ENCODE peak calls at places on chromosomes 6 and 20, in four cellular contexts. One of them, this sample, is unnamed.

GRCh38 chr6:169806718-169807117 is 55.3 kb downstream of the ERMARD start:
- DNase-seq in K562: no peak
- DNase-seq in HCT116: no peak
- DNase-seq in HepG2: no peak
- DNase-seq in this sample: no peak

GRCh38 chr6:38212579-38212978 is 393.1 kb downstream of the ZFAND3 start:
- DNase-seq in K562: no peak
- DNase-seq in HCT116: no peak
- DNase-seq in HepG2: no peak
- DNase-seq in this sample: no peak

GRCh38 chr20:1533059-1533458 is 24.4 kb downstream of the SIRPD start:
- DNase-seq in K562: peak; percentile 4
- DNase-seq in HCT116: no peak
- DNase-seq in HepG2: no peak
- DNase-seq in this sample: no peak

GRCh38 chr6:133052465-133052864 is 188.7 kb upstream of the EYA4 start:
- DNase-seq in K562: no peak
- DNase-seq in HCT116: no peak
- DNase-seq in HepG2: no peak
- DNase-seq in this sample: no peak

GRCh38 chr20:15789083-15789482 is 784.2 kb downstream of the KIF16B start:
- DNase-seq in K562: no peak
- DNase-seq in HCT116: no peak
- DNase-seq in HepG2: no peak
- DNase-seq in this sample: no peak

GRCh38 chr6:104003803-104004516 is 855.8 kb downstream of the HACE1 start:
- DNase-seq in K562: peak; percentile 0
- DNase-seq in HCT116: no peak
- DNase-seq in HepG2: peak; percentile 13
- DNase-seq in this sample: no peak

GRCh38 chr6:2942916-2943563 is 28.3 kb downstream of the SERPINB6 start:
- DNase-seq in K562: peak; percentile 44
- DNase-seq in HCT116: no peak
- DNase-seq in HepG2: no peak
- DNase-seq in this sample: no peak

GRCh38 chr20:59785986-59786753 is 147.3 kb downstream of the SYCP2 start:
- DNase-seq in K562: no peak
- DNase-seq in HCT116: no peak
- DNase-seq in HepG2: no peak
- DNase-seq in this sample: no peak

GRCh38 chr20:63056236-63057132 is 49.7 kb upstream of the BHLHE23 start:
- DNase-seq in K562: peak; percentile 32
- DNase-seq in HCT116: no peak
- DNase-seq in HepG2: no peak
- DNase-seq in this sample: no peak

GRCh38 chr6:56803594-56803993 is 151.3 kb upstream of the BEND6 start:
- DNase-seq in K562: no peak
- DNase-seq in HCT116: no peak
- DNase-seq in HepG2: no peak
- DNase-seq in this sample: no peak

GRCh38 chr6:151379933-151380847 is 11.2 kb downstream of the ZBTB2 start:
- DNase-seq in K562: no peak
- DNase-seq in HCT116: no peak
- DNase-seq in HepG2: no peak
- DNase-seq in this sample: no peak

GRCh38 chr6:35452186-35453090 is at the start of gene FANCE:
- DNase-seq in K562: peak; percentile 98
- DNase-seq in HCT116: peak; percentile 81
- DNase-seq in HepG2: peak; percentile 84
- DNase-seq in this sample: no peak
- TF ChIP-seq TCF7L2 in K562: no peak
- TF ChIP-seq TCF7L2 in HCT116: no peak
- TF ChIP-seq TCF7L2 in HepG2: no peak
- TF ChIP-seq TCF7L2 in this sample: no peak

GRCh38 chr6:126167726-126168125 is 172.2 kb upstream of the CENPW start:
- DNase-seq in K562: no peak
- DNase-seq in HCT116: no peak
- DNase-seq in HepG2: no peak
- DNase-seq in this sample: no peak
- H3K4me3 ChIP-seq in K562: no peak overlapping the region
- H3K4me3 ChIP-seq in HCT116: no peak overlapping the region
- H3K4me3 ChIP-seq in HepG2: no peak overlapping the region
- H3K4me3 ChIP-seq in this sample: no peak overlapping the region

GRCh38 chr6:17058550-17058949 is 43.3 kb upstream of the STMND1 start:
- DNase-seq in K562: no peak
- DNase-seq in HCT116: no peak
- DNase-seq in HepG2: no peak
- DNase-seq in this sample: no peak

GRCh38 chr6:17059022-17059421 is 42.8 kb upstream of the STMND1 start:
- DNase-seq in K562: no peak
- DNase-seq in HCT116: no peak
- DNase-seq in HepG2: no peak
- DNase-seq in this sample: no peak

GRCh38 chr6:17059820-17060219 is 42.0 kb upstream of the STMND1 start:
- DNase-seq in K562: no peak
- DNase-seq in HCT116: no peak
- DNase-seq in HepG2: no peak
- DNase-seq in this sample: no peak

GRCh38 chr6:17057322-17057721 is 44.5 kb upstream of the STMND1 start:
- DNase-seq in K562: no peak
- DNase-seq in HCT116: no peak
- DNase-seq in HepG2: no peak
- DNase-seq in this sample: no peak

GRCh38 chr6:17054647-17055046 is 47.2 kb upstream of the STMND1 start:
- DNase-seq in K562: no peak
- DNase-seq in HCT116: no peak
- DNase-seq in HepG2: no peak
- DNase-seq in this sample: no peak
- TF ChIP-seq REST in K562: no peak
- TF ChIP-seq REST in HCT116: no peak
- TF ChIP-seq REST in HepG2: no peak
- TF ChIP-seq REST in this sample: no peak

GRCh38 chr6:136990754-136991153 is 54.0 kb downstream of the IL20RA start:
- DNase-seq in K562: no peak
- DNase-seq in HCT116: no peak
- DNase-seq in HepG2: no peak
- DNase-seq in this sample: no peak
- TF ChIP-seq TCF7L2 in K562: no peak
- TF ChIP-seq TCF7L2 in HCT116: no peak
- TF ChIP-seq TCF7L2 in HepG2: no peak
- TF ChIP-seq TCF7L2 in this sample: no peak

DNA sequence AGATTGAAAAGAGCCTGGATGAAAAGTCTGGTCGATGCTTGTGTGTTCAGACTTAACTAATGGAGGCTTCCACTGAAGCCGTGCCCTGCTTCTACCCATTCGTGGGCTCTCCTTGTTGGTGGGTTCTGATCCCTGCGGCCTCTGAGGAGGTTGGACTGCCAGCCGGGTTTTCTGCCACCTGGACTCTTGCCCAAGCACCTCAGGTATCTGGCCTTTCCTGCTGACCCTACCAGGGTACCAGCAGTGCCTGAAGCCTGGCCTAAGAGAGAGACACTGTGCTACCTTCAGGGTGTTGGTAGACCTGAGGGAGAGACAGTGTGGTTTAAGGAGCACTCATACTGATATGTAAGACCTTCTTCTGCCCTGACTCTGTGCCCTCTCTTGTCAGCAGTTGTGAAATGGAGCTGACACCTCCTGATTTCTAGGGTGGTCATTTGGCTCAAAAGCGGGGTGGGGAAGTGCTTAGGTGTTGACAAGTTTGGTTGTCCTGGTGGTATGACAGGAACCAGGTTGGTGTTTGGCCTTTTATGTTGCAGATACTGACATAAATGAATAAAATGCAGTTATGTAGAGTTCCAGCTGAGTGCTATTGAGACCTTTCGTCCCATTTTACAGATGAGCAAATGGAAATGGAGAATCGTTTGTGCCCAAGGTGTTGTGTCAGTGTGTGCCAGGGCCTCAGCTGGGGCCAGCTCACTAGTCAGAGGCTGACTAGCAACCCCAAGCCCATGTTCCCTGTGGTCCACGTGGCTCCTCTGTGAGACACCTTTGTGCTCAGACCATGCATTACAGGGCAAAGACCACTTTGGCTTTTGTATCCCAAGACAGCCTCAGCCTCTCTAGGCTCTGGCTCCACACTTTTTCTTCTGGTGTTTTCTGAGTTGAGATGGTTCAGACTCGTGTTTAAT is 3.1 kb downstream of the PLCG1 start:
- DNase-seq in K562: no peak
- DNase-seq in HCT116: no peak
- DNase-seq in HepG2: peak; percentile 69
- DNase-seq in this sample: no peak
- H3K4me3 ChIP-seq in K562: no peak overlapping the region
- H3K4me3 ChIP-seq in HCT116: no peak overlapping the region
- H3K4me3 ChIP-seq in HepG2: peak overlapping the region; percentile 37
- H3K4me3 ChIP-seq in this sample: no peak overlapping the region

DNA sequence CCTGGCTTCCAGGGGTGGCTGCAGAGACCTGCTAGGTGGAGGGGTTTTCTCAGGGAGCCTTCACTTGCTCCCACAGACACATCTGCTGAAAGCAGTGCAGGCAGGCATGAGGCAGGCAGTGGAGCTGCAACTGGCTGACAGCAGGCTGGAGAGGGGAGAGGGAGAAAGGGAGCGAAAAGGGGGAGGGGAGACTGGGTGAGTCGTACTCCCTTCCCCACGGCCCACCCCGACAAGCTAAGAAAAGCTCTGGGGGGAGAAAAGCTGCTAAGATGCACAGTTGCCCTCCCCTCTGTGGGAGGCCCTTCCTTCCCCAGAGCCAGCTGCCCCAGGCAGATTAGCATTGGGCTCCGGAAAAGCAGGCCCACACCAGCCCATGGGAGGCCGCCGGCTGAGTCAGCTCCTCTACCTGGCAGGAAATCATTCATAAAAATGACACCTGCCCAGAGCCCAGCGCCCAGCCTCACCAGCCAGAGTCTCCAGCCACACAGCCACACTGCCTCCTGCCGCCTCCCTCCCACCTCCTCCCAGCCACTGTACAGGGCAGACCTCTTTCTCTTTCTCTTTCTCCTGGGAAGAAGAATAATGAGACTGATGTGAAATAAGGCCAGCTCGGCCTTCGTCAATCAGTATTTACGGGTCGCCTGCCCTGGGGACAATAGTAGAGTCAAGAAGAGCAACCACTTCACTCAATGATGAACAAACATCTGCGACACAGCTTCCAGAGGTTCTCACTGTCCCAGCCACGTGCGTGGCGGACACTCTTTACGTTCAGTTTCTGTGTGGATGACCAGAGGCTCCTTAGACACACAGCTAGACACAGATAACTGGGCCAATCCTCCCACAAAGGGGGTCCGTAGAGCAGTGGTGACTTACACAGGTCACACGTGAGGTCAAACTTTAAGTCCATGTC is 7.7 kb upstream of the C20orf203 start:
- DNase-seq in K562: peak; percentile 97
- DNase-seq in HCT116: no peak
- DNase-seq in HepG2: no peak
- DNase-seq in this sample: no peak
- TF ChIP-seq REST in K562: no peak
- TF ChIP-seq REST in HCT116: no peak
- TF ChIP-seq REST in HepG2: no peak
- TF ChIP-seq REST in this sample: no peak

This sample was measured in Panc1.